ENCODE peak calls at places on chromosomes 11 and 22, in four cellular contexts. I, Z, O and E are unnamed samples.

GRCh38 chr11:102399189-102399588 is 52.2 kb downstream of the BIRC2 start:
- DNase-seq in O (no peak), Z (no peak), I (no peak), E (no peak)

GRCh38 chr22:26656896-26657851 is at the start of gene MIAT:
- DNase-seq in Z (peak; percentile 87), O (no peak), I (no peak), E (no peak)

GRCh38 chr11:35618497-35619029 is 303 bp downstream of the FJX1 start:
- DNase-seq in O (no peak), I (no peak), Z (no peak), E (no peak)

GRCh38 chr22:43186272-43187170 is at the start of gene TTLL12:
- DNase-seq in Z (no peak), O (no peak), I (no peak), E (peak; percentile 74)

GRCh38 chr11:89405629-89406028 is 85.5 kb downstream of the NOX4 start:
- DNase-seq in O (no peak), Z (no peak), I (no peak), E (no peak)

GRCh38 chr11:100827934-100828661 is 141.0 kb downstream of the ARHGAP42 start:
- DNase-seq in I (peak; percentile 89), Z (no peak), O (no peak), E (peak; percentile 1)

GRCh38 chr11:117020287-117020686 is 77.9 kb downstream of the SIK3 start:
- DNase-seq in Z (no peak), O (no peak), I (no peak), E (no peak)

GRCh38 chr11:57496109-57496820 is 19.2 kb downstream of the SLC43A1 start:
- DNase-seq in I (no peak), O (no peak), Z (no peak), E (no peak)

GRCh38 chr11:103800406-103801114 is 235.9 kb upstream of the DDI1 start:
- DNase-seq in O (no peak), Z (no peak), I (no peak), E (peak; percentile 1)

GRCh38 chr22:19848298-19849224 is 6.1 kb downstream of the GNB1L start:
- DNase-seq in I (no peak), Z (no peak), O (no peak), E (no peak)

GRCh38 chr22:28899199-28899853 is 16.0 kb downstream of the ZNRF3 start:
- DNase-seq in Z (peak; percentile 34), O (no peak), I (no peak), E (peak; percentile 18)

GRCh38 chr22:46933526-46933925 is 171.1 kb downstream of the TBC1D22A start:
- DNase-seq in O (no peak), I (no peak), Z (no peak), E (no peak)

GRCh38 chr22:46929689-46930225 is 167.3 kb downstream of the TBC1D22A start:
- DNase-seq in I (no peak), O (no peak), Z (peak; percentile 58), E (no peak)

GRCh38 chr22:46933040-46933439 is 170.6 kb downstream of the TBC1D22A start:
- DNase-seq in Z (no peak), I (no peak), O (no peak), E (no peak)

GRCh38 chr22:46931881-46932280 is 169.4 kb downstream of the TBC1D22A start:
- DNase-seq in O (no peak), Z (no peak), I (peak; percentile 18), E (no peak)

DNA sequence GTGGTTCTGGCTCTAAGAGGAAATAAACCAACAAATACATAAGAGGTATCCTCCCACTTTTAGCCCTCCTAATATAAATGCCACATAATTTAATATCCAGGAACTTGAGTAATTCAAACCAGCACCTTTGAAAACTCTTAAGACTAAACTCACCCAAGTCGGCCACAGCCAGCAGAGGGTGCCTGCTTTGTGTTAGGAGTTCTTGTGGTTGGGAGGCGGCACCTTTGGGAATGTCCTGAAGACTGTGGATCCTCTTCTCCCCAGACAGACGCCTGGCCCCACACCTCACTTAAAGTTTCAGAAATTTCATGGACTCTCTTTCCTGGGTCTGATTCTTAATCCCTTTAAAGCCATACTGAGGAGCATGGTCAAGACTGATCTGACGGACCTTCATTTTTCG is 169.0 kb downstream of the TBC1D22A start:
- DNase-seq in Z (peak; percentile 68), O (no peak), I (no peak), E (no peak)
- TF ChIP-seq CTCF in Z (no peak), O (no peak), I (peak; percentile 28), E (no peak)

GRCh38 chr11:64760759-64761417 is 1.1 kb upstream of the PYGM start:
- DNase-seq in I (no peak), O (no peak), Z (no peak), E (no peak)
- TF ChIP-seq CTCF in I (no peak), O (no peak), Z (no peak), E (no peak)

GRCh38 chr11:46296520-46297448 is 19.3 kb downstream of the CREB3L1 start:
- DNase-seq in Z (no peak), I (peak; percentile 90), O (no peak), E (no peak)

GRCh38 chr11:46302866-46303265 is 25.4 kb downstream of the CREB3L1 start:
- DNase-seq in I (no peak), O (no peak), Z (no peak), E (peak; percentile 29)

GRCh38 chr11:46298699-46299424 is 21.4 kb downstream of the CREB3L1 start:
- DNase-seq in I (no peak), Z (no peak), O (no peak), E (no peak)

GRCh38 chr11:46300270-46300669 is 22.8 kb downstream of the CREB3L1 start:
- DNase-seq in Z (no peak), I (no peak), O (no peak), E (no peak)

GRCh38 chr11:46299425-46300067 is 22.1 kb downstream of the CREB3L1 start:
- DNase-seq in Z (no peak), O (no peak), I (no peak), E (no peak)
- TF ChIP-seq CTCF in Z (no peak), O (no peak), I (no peak), E (no peak)

GRCh38 chr22:32448980-32449379 is 15.3 kb downstream of the BPIFC start:
- DNase-seq in Z (no peak), I (no peak), O (no peak), E (no peak)

GRCh38 chr22:32446321-32446720 is 17.9 kb downstream of the BPIFC start:
- DNase-seq in Z (no peak), O (no peak), I (no peak), E (no peak)

GRCh38 chr22:32444068-32444467 is 20.2 kb downstream of the BPIFC start:
- DNase-seq in O (no peak), I (no peak), Z (no peak), E (peak; percentile 27)
- TF ChIP-seq CTCF in O (peak; percentile 11), I (no peak), Z (no peak), E (peak; percentile 56)